ENCODE peak calls at places on chromosomes 6 and 20, in seven cellular contexts. H is Panc1, C is endothelial cell, G is midbrain, K is HTR-8/SVneo, T is NCI-H510A treated with DMSO at 0.1 percent for 48 hours, W is BJ. Z is an unnamed sample.

GRCh38 chr20:11373391-11373790 is 544.3 kb upstream of the BTBD3 start:
- DNase-seq in H (no peak), C (no peak), G (peak), K (no peak), T (no peak), W (no peak), Z (no peak)

GRCh38 chr6:30500421-30501069 is 11.2 kb downstream of the HLA-E start:
- DNase-seq in H (no peak), C (no peak), G (no peak), K (no peak), T (no peak), W (no peak), Z (no peak)

GRCh38 chr20:53606364-53606985 is 12.8 kb upstream of the ZNF217 start:
- DNase-seq in H (no peak), C (no peak), G (no peak), K (peak), T (no peak), W (no peak), Z (no peak)

GRCh38 chr6:158737710-158738615 is 81.2 kb downstream of the EZR start:
- DNase-seq in H (no peak), C (no peak), G (no peak), K (peak), T (no peak), W (no peak), Z (no peak)

GRCh38 chr20:20611165-20611564 is 101.3 kb downstream of the RALGAPA2 start:
- DNase-seq in H (no peak), C (no peak), G (no peak), K (no peak), T (peak), W (no peak), Z (no peak)

GRCh38 chr20:32509639-32510066 is 75.5 kb downstream of the NOL4L start:
- DNase-seq in H (no peak), C (peak), G (peak), K (peak), T (no peak), W (peak), Z (no peak)

GRCh38 chr6:56510984-56511531 is 131.6 kb downstream of the DST start:
- DNase-seq in H (no peak), C (no peak), G (no peak), K (no peak), T (peak), W (no peak), Z (no peak)

GRCh38 chr6:53410508-53411258 is 61.9 kb upstream of the ELOVL5 start:
- DNase-seq in H (peak), C (peak), G (peak), K (peak), T (peak), W (no peak), Z (peak)

GRCh38 chr6:154791561-154792317 is 58.5 kb downstream of the SCAF8 start:
- DNase-seq in H (no peak), C (no peak), G (no peak), K (peak), T (no peak), W (no peak), Z (no peak)

Z was measured in AML-193.